ENCODE peak calls at places on chromosomes 3 and 15, in eight cellular contexts. One of them, this sample, is unnamed.

GRCh38 chr3:188348445-188349244 is 194.7 kb downstream of the LPP start:
- DNase-seq in MM.1S: no peak
- DNase-seq in HL-60: peak
- DNase-seq in small intestine: peak
- DNase-seq in uterus: peak
- DNase-seq in PC-3: peak
- DNase-seq in SJSA1: peak
- DNase-seq in hepatocyte: peak
- DNase-seq in this sample: peak

GRCh38 chr3:69088033-69088432 is 3.3 kb downstream of the ARL6IP5 start:
- DNase-seq in MM.1S: peak
- DNase-seq in small intestine: peak
- DNase-seq in uterus: no peak
- DNase-seq in HL-60: no peak
- DNase-seq in SJSA1: no peak
- DNase-seq in PC-3: peak
- DNase-seq in hepatocyte: no peak
- DNase-seq in this sample: no peak

GRCh38 chr15:101455291-101455916 is 34.1 kb downstream of the PCSK6 start:
- DNase-seq in PC-3: no peak
- DNase-seq in HL-60: peak
- DNase-seq in hepatocyte: no peak
- DNase-seq in MM.1S: no peak
- DNase-seq in small intestine: no peak
- DNase-seq in uterus: no peak
- DNase-seq in SJSA1: no peak
- DNase-seq in this sample: peak

GRCh38 chr15:67228286-67228685 is 26.2 kb downstream of the AAGAB start:
- DNase-seq in uterus: no peak
- DNase-seq in SJSA1: no peak
- DNase-seq in PC-3: no peak
- DNase-seq in small intestine: no peak
- DNase-seq in MM.1S: no peak
- DNase-seq in HL-60: no peak
- DNase-seq in hepatocyte: no peak
- DNase-seq in this sample: no peak

GRCh38 chr3:131174752-131175151 is 148.1 kb downstream of the NEK11 start:
- DNase-seq in PC-3: peak
- DNase-seq in uterus: no peak
- DNase-seq in small intestine: peak
- DNase-seq in SJSA1: no peak
- DNase-seq in MM.1S: peak
- DNase-seq in HL-60: no peak
- DNase-seq in hepatocyte: no peak
- DNase-seq in this sample: no peak

GRCh38 chr3:121970047-121970446 is 52.0 kb downstream of the ILDR1 start:
- DNase-seq in SJSA1: no peak
- DNase-seq in HL-60: no peak
- DNase-seq in small intestine: no peak
- DNase-seq in hepatocyte: no peak
- DNase-seq in PC-3: peak
- DNase-seq in uterus: no peak
- DNase-seq in MM.1S: no peak
- DNase-seq in this sample: no peak

GRCh38 chr3:183392166-183393034 is 36.0 kb downstream of the MCF2L2 start:
- DNase-seq in hepatocyte: peak
- DNase-seq in small intestine: no peak
- DNase-seq in uterus: peak
- DNase-seq in HL-60: no peak
- DNase-seq in MM.1S: no peak
- DNase-seq in SJSA1: no peak
- DNase-seq in PC-3: no peak
- DNase-seq in this sample: peak

GRCh38 chr15:93049914-93050534 is 39.0 kb downstream of the RGMA start:
- DNase-seq in HL-60: no peak
- DNase-seq in PC-3: no peak
- DNase-seq in hepatocyte: no peak
- DNase-seq in MM.1S: no peak
- DNase-seq in small intestine: no peak
- DNase-seq in uterus: no peak
- DNase-seq in SJSA1: no peak
- DNase-seq in this sample: no peak

GRCh38 chr3:170204023-170204472 is 18.2 kb upstream of the PRKCI start:
- DNase-seq in hepatocyte: no peak
- DNase-seq in uterus: no peak
- DNase-seq in HL-60: no peak
- DNase-seq in small intestine: peak
- DNase-seq in SJSA1: no peak
- DNase-seq in MM.1S: no peak
- DNase-seq in PC-3: no peak
- DNase-seq in this sample: no peak

GRCh38 chr3:134644731-134645514 is 5.9 kb downstream of the KY start:
- DNase-seq in hepatocyte: no peak
- DNase-seq in SJSA1: no peak
- DNase-seq in MM.1S: no peak
- DNase-seq in small intestine: peak
- DNase-seq in HL-60: no peak
- DNase-seq in uterus: no peak
- DNase-seq in PC-3: no peak
- DNase-seq in this sample: peak

GRCh38 chr15:60787737-60788513 is 309.0 kb upstream of the ICE2 start:
- DNase-seq in HL-60: no peak
- DNase-seq in PC-3: peak
- DNase-seq in MM.1S: no peak
- DNase-seq in SJSA1: no peak
- DNase-seq in small intestine: peak
- DNase-seq in uterus: no peak
- DNase-seq in hepatocyte: no peak
- DNase-seq in this sample: no peak

GRCh38 chr3:120855665-120856437 is 52.2 kb upstream of the STXBP5L start:
- DNase-seq in MM.1S: no peak
- DNase-seq in HL-60: no peak
- DNase-seq in PC-3: peak
- DNase-seq in uterus: peak
- DNase-seq in small intestine: no peak
- DNase-seq in SJSA1: peak
- DNase-seq in hepatocyte: peak
- DNase-seq in this sample: no peak

GRCh38 chr3:68103811-68104210 is 449.4 kb upstream of the SUCLG2 start:
- DNase-seq in hepatocyte: no peak
- DNase-seq in SJSA1: no peak
- DNase-seq in small intestine: no peak
- DNase-seq in MM.1S: no peak
- DNase-seq in PC-3: no peak
- DNase-seq in uterus: no peak
- DNase-seq in HL-60: no peak
- DNase-seq in this sample: no peak

GRCh38 chr15:78768531-78769408 is 42.5 kb downstream of the ADAMTS7 start:
- DNase-seq in uterus: no peak
- DNase-seq in MM.1S: no peak
- DNase-seq in SJSA1: no peak
- DNase-seq in HL-60: no peak
- DNase-seq in small intestine: no peak
- DNase-seq in PC-3: no peak
- DNase-seq in hepatocyte: no peak
- DNase-seq in this sample: peak

GRCh38 chr3:132486086-132486485 is 68.8 kb downstream of the DNAJC13 start:
- DNase-seq in uterus: no peak
- DNase-seq in SJSA1: no peak
- DNase-seq in MM.1S: no peak
- DNase-seq in small intestine: no peak
- DNase-seq in hepatocyte: no peak
- DNase-seq in PC-3: no peak
- DNase-seq in HL-60: no peak
- DNase-seq in this sample: no peak

GRCh38 chr3:117202415-117202814 is 492.8 kb downstream of the TUSC7 start:
- DNase-seq in small intestine: no peak
- DNase-seq in uterus: no peak
- DNase-seq in SJSA1: no peak
- DNase-seq in MM.1S: no peak
- DNase-seq in hepatocyte: no peak
- DNase-seq in HL-60: no peak
- DNase-seq in PC-3: no peak
- DNase-seq in this sample: no peak
- H3K27ac ChIP-seq in small intestine: no peak
- H3K27ac ChIP-seq in uterus: no peak
- H3K27ac ChIP-seq in SJSA1: no peak
- H3K27ac ChIP-seq in MM.1S: no peak
- H3K27ac ChIP-seq in hepatocyte: no peak
- H3K27ac ChIP-seq in HL-60: no peak
- H3K27ac ChIP-seq in PC-3: no peak
- H3K27ac ChIP-seq in this sample: no peak

GRCh38 chr15:45166792-45167630 is 20.8 kb downstream of the SHF start:
- DNase-seq in hepatocyte: peak
- DNase-seq in HL-60: peak
- DNase-seq in uterus: peak
- DNase-seq in PC-3: peak
- DNase-seq in small intestine: peak
- DNase-seq in MM.1S: peak
- DNase-seq in SJSA1: peak
- DNase-seq in this sample: peak

GRCh38 chr15:45168286-45168685 is 19.5 kb downstream of the SHF start:
- DNase-seq in PC-3: no peak
- DNase-seq in HL-60: no peak
- DNase-seq in MM.1S: no peak
- DNase-seq in uterus: no peak
- DNase-seq in hepatocyte: no peak
- DNase-seq in small intestine: no peak
- DNase-seq in SJSA1: no peak
- DNase-seq in this sample: no peak

GRCh38 chr15:45168751-45169551 is 18.8 kb downstream of the SHF start:
- DNase-seq in SJSA1: no peak
- DNase-seq in hepatocyte: no peak
- DNase-seq in PC-3: no peak
- DNase-seq in uterus: no peak
- DNase-seq in small intestine: no peak
- DNase-seq in HL-60: no peak
- DNase-seq in MM.1S: no peak
- DNase-seq in this sample: no peak

GRCh38 chr15:45169608-45170480 is 17.9 kb downstream of the SHF start:
- DNase-seq in hepatocyte: no peak
- DNase-seq in SJSA1: no peak
- DNase-seq in HL-60: no peak
- DNase-seq in MM.1S: no peak
- DNase-seq in PC-3: no peak
- DNase-seq in uterus: no peak
- DNase-seq in small intestine: no peak
- DNase-seq in this sample: no peak

DNA sequence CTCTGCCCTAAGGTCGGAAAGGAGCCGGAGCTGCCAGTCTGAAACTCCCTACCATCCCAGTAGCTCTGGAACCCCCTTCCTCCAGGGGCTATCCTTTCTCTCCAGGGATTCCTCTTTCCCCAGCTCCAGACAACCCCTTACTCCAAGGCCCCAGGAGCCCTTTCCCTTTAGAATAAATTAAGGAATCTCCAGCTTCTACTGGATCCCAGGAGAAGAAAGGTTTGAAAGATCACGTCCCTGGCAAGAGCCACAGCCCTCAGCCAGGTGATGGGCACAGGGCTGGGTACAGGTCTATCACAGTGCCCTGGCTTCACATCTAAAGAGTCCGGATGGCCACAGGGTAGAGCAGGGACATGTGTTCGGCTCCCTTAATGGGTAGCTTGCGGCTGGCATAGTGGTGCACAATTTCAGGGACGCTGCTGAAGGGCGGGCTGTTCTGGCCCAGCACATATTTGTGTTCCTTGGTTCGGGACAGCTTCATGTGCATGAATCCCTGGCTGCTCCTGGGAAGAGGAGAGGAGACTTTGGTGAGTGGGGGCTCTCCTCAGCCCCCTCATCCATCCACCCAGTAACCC is 20.0 kb downstream of the SHF start:
- DNase-seq in uterus: no peak
- DNase-seq in HL-60: no peak
- DNase-seq in small intestine: no peak
- DNase-seq in SJSA1: no peak
- DNase-seq in MM.1S: no peak
- DNase-seq in PC-3: no peak
- DNase-seq in hepatocyte: no peak
- DNase-seq in this sample: no peak
- H3K27ac ChIP-seq in uterus: peak
- H3K27ac ChIP-seq in HL-60: no peak
- H3K27ac ChIP-seq in small intestine: peak
- H3K27ac ChIP-seq in SJSA1: no peak
- H3K27ac ChIP-seq in MM.1S: no peak
- H3K27ac ChIP-seq in PC-3: no peak
- H3K27ac ChIP-seq in hepatocyte: peak
- H3K27ac ChIP-seq in this sample: peak

DNA sequence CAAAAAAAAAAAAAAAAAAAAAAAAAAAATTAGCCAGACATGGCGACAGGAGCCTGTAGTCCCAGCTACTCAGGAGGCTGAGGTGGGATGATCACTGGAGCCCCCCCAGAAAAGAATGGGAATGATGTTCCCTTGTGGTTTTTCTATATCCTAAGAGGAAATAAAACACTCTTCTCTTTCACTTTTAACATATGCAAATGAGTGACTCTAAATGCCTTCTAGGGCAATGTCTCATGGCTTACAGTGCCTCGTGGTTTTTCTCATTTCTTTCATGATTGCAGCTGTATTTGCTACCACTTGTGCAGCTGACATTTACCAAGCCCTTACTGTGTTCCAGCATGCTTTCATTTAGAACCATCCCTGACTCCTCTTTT is 26.4 kb downstream of the STOML1 start:
- DNase-seq in MM.1S: peak
- DNase-seq in PC-3: peak
- DNase-seq in small intestine: no peak
- DNase-seq in HL-60: no peak
- DNase-seq in uterus: no peak
- DNase-seq in SJSA1: no peak
- DNase-seq in hepatocyte: no peak
- DNase-seq in this sample: no peak
- H3K27ac ChIP-seq in MM.1S: peak
- H3K27ac ChIP-seq in PC-3: peak
- H3K27ac ChIP-seq in small intestine: peak
- H3K27ac ChIP-seq in HL-60: no peak
- H3K27ac ChIP-seq in uterus: no peak
- H3K27ac ChIP-seq in SJSA1: no peak
- H3K27ac ChIP-seq in hepatocyte: no peak
- H3K27ac ChIP-seq in this sample: no peak

DNA sequence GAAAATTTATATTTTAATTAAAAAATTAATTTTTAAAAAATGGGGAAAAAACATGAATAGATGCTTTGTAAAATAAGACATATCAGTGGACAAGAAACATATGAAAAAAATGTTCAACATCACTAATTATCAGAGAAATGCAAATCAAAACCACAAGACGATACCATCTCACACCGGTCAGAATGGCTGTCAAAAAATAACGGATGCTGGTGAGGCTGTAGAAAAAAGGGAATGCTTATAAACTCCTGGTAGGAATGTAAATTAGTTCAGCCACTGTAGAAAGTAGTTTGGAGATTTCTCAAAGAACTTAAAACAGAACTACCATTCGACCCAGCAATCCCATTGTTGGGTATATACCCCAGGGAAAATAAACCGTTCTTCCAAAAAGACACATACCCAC is 93.8 kb downstream of the XRN1 start:
- DNase-seq in PC-3: no peak
- DNase-seq in MM.1S: no peak
- DNase-seq in SJSA1: no peak
- DNase-seq in small intestine: no peak
- DNase-seq in uterus: no peak
- DNase-seq in HL-60: no peak
- DNase-seq in hepatocyte: no peak
- DNase-seq in this sample: no peak
- H3K27ac ChIP-seq in PC-3: no peak
- H3K27ac ChIP-seq in MM.1S: no peak
- H3K27ac ChIP-seq in SJSA1: no peak
- H3K27ac ChIP-seq in small intestine: no peak
- H3K27ac ChIP-seq in uterus: no peak
- H3K27ac ChIP-seq in HL-60: no peak
- H3K27ac ChIP-seq in hepatocyte: no peak
- H3K27ac ChIP-seq in this sample: no peak